ENCODE peak calls at places on chromosome 13, in five cellular contexts. R is HCT116, G is SK-N-SH, C is MM.1S, M is Karpas-422. Q is an unnamed sample.

GRCh38 chr13:26771796-26772195 is 11.2 kb upstream of the GPR12 start:
- DNase-seq in M (no peak), C (no peak), G (no peak), R (no peak), Q (no peak)

GRCh38 chr13:26839682-26840081 is 79.1 kb upstream of the GPR12 start:
- DNase-seq in C (no peak), M (no peak), G (no peak), R (no peak), Q (no peak)

GRCh38 chr13:40384976-40385857 is 281.2 kb downstream of the FOXO1 start:
- DNase-seq in C (no peak), R (no peak), G (no peak), M (no peak), Q (no peak)

GRCh38 chr13:110454956-110455355 is 106.6 kb downstream of the RAB20 start:
- DNase-seq in M (no peak), G (no peak), C (no peak), R (no peak), Q (no peak)

GRCh38 chr13:102558029-102558428 is 38.8 kb upstream of the TPP2 start:
- DNase-seq in G (no peak), C (no peak), M (no peak), R (no peak), Q (no peak)

GRCh38 chr13:106649495-106649894 is 81.6 kb upstream of the ARGLU1 start:
- DNase-seq in C (no peak), R (no peak), M (no peak), G (no peak), Q (peak; percentile 27)

GRCh38 chr13:94192576-94192975 is 286.9 kb downstream of the DCT start:
- DNase-seq in M (peak; percentile 67), R (no peak), C (peak; percentile 16), G (no peak), Q (peak; percentile 53)

GRCh38 chr13:50230365-50230978 is 215.2 kb downstream of the KCNRG start:
- DNase-seq in G (no peak), M (peak; percentile 73), C (no peak), R (no peak), Q (no peak)

GRCh38 chr13:81986308-81986707 is 1645.4 kb upstream of the SPRY2 start:
- DNase-seq in R (no peak), M (no peak), C (no peak), G (no peak), Q (peak; percentile 1)

GRCh38 chr13:114064516-114065140 is 67.8 kb downstream of the RASA3 start:
- DNase-seq in R (no peak), G (peak; percentile 83), M (no peak), C (peak; percentile 60), Q (peak; percentile 20)

GRCh38 chr13:33615436-33615835 is 202.5 kb upstream of the RFC3 start:
- DNase-seq in M (no peak), C (no peak), R (no peak), G (peak; percentile 27), Q (no peak)

GRCh38 chr13:59374720-59375119 is 789.0 kb downstream of the DIAPH3 start:
- DNase-seq in G (no peak), R (no peak), M (no peak), C (no peak), Q (no peak)

GRCh38 chr13:20231839-20232555 is at the start of gene GJB6:
- DNase-seq in M (no peak), R (no peak), G (peak; percentile 32), C (no peak), Q (no peak)

GRCh38 chr13:108213946-108214345 is 1.4 kb downstream of the LIG4 start:
- DNase-seq in G (no peak), R (no peak), C (no peak), M (no peak), Q (peak; percentile 49)

GRCh38 chr13:61414686-61415664 is 674 bp downstream of the PCDH20 start:
- DNase-seq in C (no peak), M (no peak), G (peak; percentile 80), R (no peak), Q (peak; percentile 73)

GRCh38 chr13:110014719-110015118 is 228.3 kb upstream of the IRS2 start:
- DNase-seq in R (no peak), C (no peak), G (no peak), M (no peak), Q (peak; percentile 49)

GRCh38 chr13:32107474-32107873 is 75.9 kb downstream of the FRY start:
- DNase-seq in G (no peak), C (no peak), R (no peak), M (no peak), Q (no peak)
- H3K27ac ChIP-seq in G (no peak overlapping the region), C (no peak overlapping the region), R (no peak overlapping the region), M (no peak overlapping the region), Q (no peak overlapping the region)

GRCh38 chr13:77459616-77460015 is 75.9 kb upstream of the SCEL start:
- DNase-seq in C (no peak), R (no peak), G (no peak), M (no peak), Q (peak; percentile 1)
- H3K9me2 ChIP-seq in C (no peaks in the 10 kb centered on the region), R (no peaks in the 10 kb centered on the region), G (no peaks in the 10 kb centered on the region), M (no peaks in the 10 kb centered on the region), Q (no peaks in the 10 kb centered on the region)

GRCh38 chr13:73703606-73704005 is 430.6 kb downstream of the KLF12 start:
- DNase-seq in C (no peak), G (no peak), M (no peak), R (no peak), Q (no peak)

GRCh38 chr13:73702419-73703071 is 431.7 kb downstream of the KLF12 start:
- DNase-seq in C (peak; percentile 92), M (peak; percentile 55), R (no peak), G (no peak), Q (peak; percentile 45)

GRCh38 chr13:73704587-73704986 is 429.6 kb downstream of the KLF12 start:
- DNase-seq in M (no peak), G (no peak), R (no peak), C (peak; percentile 75), Q (no peak)

DNA sequence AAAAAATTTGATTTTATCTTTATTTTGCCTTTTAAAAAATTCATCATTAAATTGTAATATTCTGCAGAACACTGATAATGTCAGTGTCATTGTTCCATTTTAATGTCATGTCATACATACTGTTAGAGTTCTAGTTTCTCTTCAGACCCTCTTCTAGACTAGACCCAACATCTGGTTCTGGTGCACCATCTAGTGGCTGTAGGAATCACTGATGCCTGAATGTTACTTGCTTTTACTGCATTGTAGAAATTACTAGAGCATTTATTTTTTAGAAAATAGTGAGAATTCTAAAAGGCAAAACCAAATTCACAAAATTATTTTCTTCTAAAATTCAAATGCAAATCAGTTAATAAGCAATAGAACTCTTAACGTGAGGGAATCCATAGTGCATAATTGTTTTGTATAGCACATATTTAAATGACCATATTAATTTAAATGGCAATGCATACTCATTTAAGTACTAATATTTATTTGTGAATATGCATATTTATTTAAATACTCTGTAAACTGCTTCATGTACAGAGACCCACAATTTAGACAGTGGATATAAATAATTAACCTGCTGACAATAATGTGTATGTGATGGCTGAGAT is 425.7 kb downstream of the KLF12 start:
- DNase-seq in C (peak; percentile 68), M (peak; percentile 85), G (peak; percentile 54), R (peak; percentile 57), Q (peak; percentile 77)
- H3K27ac ChIP-seq in C (no peak overlapping the region), M (no peak overlapping the region), G (no peak overlapping the region), R (no peak overlapping the region), Q (peak overlapping the region; percentile 54)

GRCh38 chr13:35879111-35879510 is 252.1 kb downstream of the DCLK1 start:
- DNase-seq in C (peak; percentile 28), M (no peak), R (no peak), G (no peak), Q (no peak)
- H3K9me2 ChIP-seq in C (no peaks in the 10 kb centered on the region), M (no peaks in the 10 kb centered on the region), R (no peaks in the 10 kb centered on the region), G (no peaks in the 10 kb centered on the region), Q (no peaks in the 10 kb centered on the region)

DNA sequence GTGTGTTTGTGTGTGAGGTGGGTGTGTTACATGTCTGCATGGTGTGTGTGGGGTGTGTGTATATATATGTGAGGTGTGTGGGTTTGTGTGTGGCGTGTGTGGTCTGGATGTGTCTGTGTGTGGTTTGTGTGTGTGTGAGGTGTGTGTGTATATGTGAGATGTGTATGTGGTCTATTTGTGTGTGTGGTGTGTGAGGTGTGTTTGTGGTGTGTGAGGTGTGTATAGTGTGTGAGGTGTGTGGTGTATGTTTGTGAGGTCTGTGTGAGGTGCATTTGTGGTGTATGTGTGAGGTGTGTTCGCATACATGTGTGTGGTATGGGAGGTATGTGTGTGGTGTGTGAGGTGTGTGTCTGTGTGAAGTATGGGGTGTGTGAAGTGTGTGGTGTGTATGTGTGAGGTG is 12.5 kb upstream of the TNFRSF19 start:
- DNase-seq in M (no peak), C (no peak), R (no peak), G (no peak), Q (no peak)
- H3K27ac ChIP-seq in M (no peak overlapping the region), C (no peak overlapping the region), R (no peak overlapping the region), G (no peak overlapping the region), Q (no peak overlapping the region)

DNA sequence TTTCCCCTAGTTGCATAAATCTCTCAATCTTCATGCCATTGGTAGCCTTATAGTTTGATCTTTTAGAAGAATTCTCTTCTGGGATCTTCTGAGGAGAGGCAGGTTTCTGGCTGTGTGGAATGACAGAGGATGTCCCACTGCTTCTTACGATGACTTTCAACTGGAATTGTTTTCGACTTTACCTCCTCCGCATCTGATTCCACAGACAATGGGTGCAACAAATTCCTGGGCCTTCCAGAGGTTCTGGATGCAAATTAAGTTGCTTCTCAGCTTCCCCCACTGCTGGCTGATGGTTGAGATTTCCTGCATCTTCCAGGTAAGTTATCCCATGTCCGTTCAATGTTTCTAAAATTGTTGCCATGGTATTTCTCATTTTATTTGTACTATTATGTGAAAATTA is 142.3 kb upstream of the TSC22D1 start:
- DNase-seq in C (no peak), R (no peak), M (no peak), G (no peak), Q (no peak)
- H3K9me2 ChIP-seq in C (no peaks in the 10 kb centered on the region), R (no peaks in the 10 kb centered on the region), M (no peaks in the 10 kb centered on the region), G (no peaks in the 10 kb centered on the region), Q (no peaks in the 10 kb centered on the region)